ENCODE peak calls at places on chromosomes 11 and 22, in eight cellular contexts. One of them, this sample, is unnamed.

GRCh38 chr22:45565171-45565570 is 62.5 kb downstream of the FBLN1 start:
- DNase-seq in uterus: no peak
- DNase-seq in adrenal gland: no peak
- DNase-seq in endothelial cell of umbilical vein: no peak
- DNase-seq in GM12878: no peak
- DNase-seq in heart left ventricle: no peak
- DNase-seq in IMR-90: no peak
- DNase-seq in testis: no peak
- DNase-seq in this sample: no peak

GRCh38 chr22:29870574-29870973 is 12.4 kb upstream of the MTMR3 start:
- DNase-seq in uterus: no peak
- DNase-seq in endothelial cell of umbilical vein: no peak
- DNase-seq in IMR-90: no peak
- DNase-seq in testis: no peak
- DNase-seq in GM12878: no peak
- DNase-seq in heart left ventricle: no peak
- DNase-seq in adrenal gland: no peak
- DNase-seq in this sample: no peak

GRCh38 chr11:119589011-119589410 is 140.0 kb downstream of the NECTIN1 start:
- DNase-seq in adrenal gland: no peak
- DNase-seq in heart left ventricle: no peak
- DNase-seq in IMR-90: no peak
- DNase-seq in testis: no peak
- DNase-seq in GM12878: no peak
- DNase-seq in uterus: no peak
- DNase-seq in endothelial cell of umbilical vein: no peak
- DNase-seq in this sample: no peak

GRCh38 chr11:133902506-133902905 is 54.3 kb downstream of the IGSF9B start:
- DNase-seq in uterus: no peak
- DNase-seq in IMR-90: no peak
- DNase-seq in heart left ventricle: no peak
- DNase-seq in GM12878: no peak
- DNase-seq in endothelial cell of umbilical vein: no peak
- DNase-seq in testis: no peak
- DNase-seq in adrenal gland: no peak
- DNase-seq in this sample: no peak

GRCh38 chr11:116887909-116888556 is 50.6 kb upstream of the APOA1 start:
- DNase-seq in adrenal gland: no peak
- DNase-seq in heart left ventricle: no peak
- DNase-seq in uterus: no peak
- DNase-seq in GM12878: no peak
- DNase-seq in endothelial cell of umbilical vein: no peak
- DNase-seq in IMR-90: peak; percentile 71
- DNase-seq in testis: peak; percentile 26
- DNase-seq in this sample: no peak

GRCh38 chr11:133681901-133682300 is 149.6 kb upstream of the OPCML start:
- DNase-seq in heart left ventricle: no peak
- DNase-seq in IMR-90: no peak
- DNase-seq in endothelial cell of umbilical vein: no peak
- DNase-seq in uterus: no peak
- DNase-seq in adrenal gland: no peak
- DNase-seq in testis: no peak
- DNase-seq in GM12878: no peak
- DNase-seq in this sample: no peak

GRCh38 chr11:71338806-71339177 is 86.4 kb upstream of the SHANK2 start:
- DNase-seq in uterus: no peak
- DNase-seq in GM12878: no peak
- DNase-seq in heart left ventricle: no peak
- DNase-seq in testis: no peak
- DNase-seq in endothelial cell of umbilical vein: no peak
- DNase-seq in IMR-90: peak; percentile 73
- DNase-seq in adrenal gland: no peak
- DNase-seq in this sample: no peak

GRCh38 chr11:92406472-92406871 is 181.9 kb downstream of the FAT3 start:
- DNase-seq in endothelial cell of umbilical vein: no peak
- DNase-seq in GM12878: no peak
- DNase-seq in testis: no peak
- DNase-seq in heart left ventricle: no peak
- DNase-seq in adrenal gland: no peak
- DNase-seq in IMR-90: no peak
- DNase-seq in uterus: no peak
- DNase-seq in this sample: no peak

GRCh38 chr11:126335463-126335760 is 20.1 kb upstream of the ST3GAL4 start:
- DNase-seq in uterus: no peak
- DNase-seq in heart left ventricle: no peak
- DNase-seq in adrenal gland: no peak
- DNase-seq in endothelial cell of umbilical vein: no peak
- DNase-seq in IMR-90: no peak
- DNase-seq in GM12878: no peak
- DNase-seq in testis: no peak
- DNase-seq in this sample: no peak

GRCh38 chr11:68282141-68282860 is 10.5 kb upstream of the C11orf24 start:
- DNase-seq in endothelial cell of umbilical vein: no peak
- DNase-seq in IMR-90: no peak
- DNase-seq in uterus: no peak
- DNase-seq in testis: no peak
- DNase-seq in GM12878: peak; percentile 92
- DNase-seq in adrenal gland: no peak
- DNase-seq in heart left ventricle: no peak
- DNase-seq in this sample: peak; percentile 30
- TF ChIP-seq POLR2A in endothelial cell of umbilical vein: no peak
- TF ChIP-seq POLR2A in IMR-90: no peak
- TF ChIP-seq POLR2A in uterus: no peak
- TF ChIP-seq POLR2A in testis: no peak
- TF ChIP-seq POLR2A in GM12878: no peak
- TF ChIP-seq POLR2A in adrenal gland: no peak
- TF ChIP-seq POLR2A in heart left ventricle: no peak
- TF ChIP-seq POLR2A in this sample: no peak

DNA sequence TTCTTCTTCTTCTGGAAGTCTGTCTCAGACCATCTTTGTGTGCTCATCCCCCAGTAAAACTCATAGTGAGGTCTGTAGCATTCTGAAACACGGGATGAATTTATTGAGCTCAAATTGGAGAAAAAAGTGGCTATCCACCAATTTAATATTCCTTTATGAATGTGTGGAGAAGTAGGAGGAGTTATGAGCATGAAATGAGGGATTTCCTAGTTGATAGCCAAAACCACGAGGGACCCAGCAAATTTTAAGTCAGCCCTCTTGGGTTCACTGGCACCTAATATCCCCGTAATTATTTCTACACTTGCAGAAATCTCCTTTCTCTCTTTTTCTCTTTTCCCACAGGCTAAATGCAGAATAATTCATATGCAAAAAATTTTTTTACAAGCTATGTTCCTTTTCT is at the start of gene OR52A1:
- DNase-seq in uterus: no peak
- DNase-seq in GM12878: no peak
- DNase-seq in endothelial cell of umbilical vein: no peak
- DNase-seq in testis: no peak
- DNase-seq in IMR-90: no peak
- DNase-seq in heart left ventricle: no peak
- DNase-seq in adrenal gland: no peak
- DNase-seq in this sample: no peak
- TF ChIP-seq POLR2A in uterus: no peak
- TF ChIP-seq POLR2A in GM12878: no peak
- TF ChIP-seq POLR2A in endothelial cell of umbilical vein: no peak
- TF ChIP-seq POLR2A in testis: no peak
- TF ChIP-seq POLR2A in IMR-90: no peak
- TF ChIP-seq POLR2A in heart left ventricle: no peak
- TF ChIP-seq POLR2A in adrenal gland: no peak
- TF ChIP-seq POLR2A in this sample: no peak

DNA sequence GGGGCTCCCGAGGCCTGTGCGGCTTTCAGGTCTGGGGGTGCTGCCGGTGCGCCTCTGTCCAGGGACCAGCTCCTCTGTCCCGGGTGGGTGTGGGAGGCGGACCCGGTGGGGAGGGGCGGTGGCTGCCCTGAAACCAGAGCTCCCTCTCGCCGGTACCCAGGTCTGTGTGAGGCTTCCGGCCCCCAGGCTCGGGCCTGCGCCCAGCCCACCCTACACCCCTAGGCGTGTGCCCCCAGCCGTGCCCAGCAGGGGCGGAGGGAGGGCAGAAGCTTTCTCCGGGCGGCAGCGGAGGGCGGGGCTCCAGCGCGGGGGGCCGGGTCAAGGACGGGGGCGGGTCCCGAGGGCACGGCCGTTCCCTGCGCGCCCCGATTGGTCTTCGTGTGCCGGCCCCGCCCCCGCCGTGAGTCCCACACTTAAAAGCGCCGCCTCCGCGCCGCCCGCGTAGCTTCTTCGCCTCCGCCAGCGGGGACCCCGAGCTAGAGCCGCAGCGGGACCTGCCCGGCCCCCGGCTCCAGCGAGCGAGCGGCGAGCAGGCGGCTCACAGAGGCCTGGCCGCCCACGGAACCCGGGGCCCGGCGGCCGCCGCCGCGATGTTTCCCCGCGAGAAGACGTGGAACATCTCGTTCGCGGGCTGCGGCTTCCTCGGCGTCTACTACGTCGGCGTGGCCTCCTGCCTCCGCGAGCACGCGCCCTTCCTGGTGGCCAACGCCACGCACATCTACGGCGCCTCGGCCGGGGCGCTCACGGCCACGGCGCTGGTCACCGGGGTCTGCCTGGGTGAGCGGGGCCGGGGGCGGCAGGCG is 616 bp downstream of the PNPLA2 start:
- DNase-seq in heart left ventricle: peak; percentile 95
- DNase-seq in IMR-90: peak; percentile 73
- DNase-seq in uterus: peak; percentile 92
- DNase-seq in endothelial cell of umbilical vein: peak; percentile 85
- DNase-seq in GM12878: no peak
- DNase-seq in adrenal gland: peak; percentile 91
- DNase-seq in testis: peak; percentile 96
- DNase-seq in this sample: peak; percentile 94
- TF ChIP-seq POLR2A in heart left ventricle: peak; percentile 71
- TF ChIP-seq POLR2A in IMR-90: peak; percentile 96
- TF ChIP-seq POLR2A in uterus: peak; percentile 87
- TF ChIP-seq POLR2A in endothelial cell of umbilical vein: peak; percentile 98
- TF ChIP-seq POLR2A in GM12878: peak; percentile 92
- TF ChIP-seq POLR2A in adrenal gland: peak; percentile 79
- TF ChIP-seq POLR2A in testis: no peak
- TF ChIP-seq POLR2A in this sample: peak; percentile 80

GRCh38 chr11:128628686-128629085 is 41.3 kb upstream of the ETS1 start:
- DNase-seq in GM12878: no peak
- DNase-seq in IMR-90: no peak
- DNase-seq in uterus: no peak
- DNase-seq in endothelial cell of umbilical vein: no peak
- DNase-seq in heart left ventricle: no peak
- DNase-seq in testis: no peak
- DNase-seq in adrenal gland: no peak
- DNase-seq in this sample: no peak
- TF ChIP-seq POLR2A in GM12878: no peak
- TF ChIP-seq POLR2A in IMR-90: no peak
- TF ChIP-seq POLR2A in uterus: no peak
- TF ChIP-seq POLR2A in endothelial cell of umbilical vein: no peak
- TF ChIP-seq POLR2A in heart left ventricle: no peak
- TF ChIP-seq POLR2A in testis: no peak
- TF ChIP-seq POLR2A in adrenal gland: no peak
- TF ChIP-seq POLR2A in this sample: no peak